ENCODE peak calls at places on chromosomes 4 and X, in five cellular contexts. G is mesenchymal stem cell, V is IMR-90, P is H1, N is H9. H is an unnamed sample.

GRCh38 chr4:156858071-156858470 is 113.5 kb downstream of the PDGFC start:
- DNase-seq in P (no peak), N (no peak), V (no peak), G (no peak), H (no peak)

GRCh38 chr4:152860057-152860456 is 76.1 kb upstream of the FHDC1 start:
- DNase-seq in V (no peak), N (no peak), G (no peak), P (no peak), H (no peak)

GRCh38 chr4:40323866-40324265 is 11.3 kb upstream of the CHRNA9 start:
- DNase-seq in G (no peak), V (no peak), P (no peak), N (no peak), H (no peak)

GRCh38 chr4:3421470-3421869 is 20.3 kb upstream of the HGFAC start:
- DNase-seq in N (no peak), P (no peak), G (no peak), V (no peak), H (no peak)

GRCh38 chr4:26252349-26252748 is 68.5 kb upstream of the RBPJ start:
- DNase-seq in N (no peak), G (peak; percentile 25), V (no peak), P (no peak), H (no peak)

GRCh38 chr4:174256277-174256713 is 27.2 kb downstream of the FBXO8 start:
- DNase-seq in G (peak; percentile 62), P (no peak), N (no peak), V (peak; percentile 63), H (no peak)

GRCh38 chr4:139454111-139454600 is at the start of gene RAB33B:
- DNase-seq in V (peak; percentile 86), P (no peak), N (no peak), G (peak; percentile 91), H (no peak)

GRCh38 chr4:11525085-11525484 is 96.4 kb upstream of the HS3ST1 start:
- DNase-seq in V (peak; percentile 10), G (peak; percentile 23), N (no peak), P (no peak), H (no peak)

GRCh38 chr4:124726269-124726668 is 13.7 kb upstream of the ANKRD50 start:
- DNase-seq in P (no peak), G (no peak), N (no peak), V (no peak), H (no peak)

GRCh38 chr4:85081196-85081595 is 114.7 kb upstream of the WDFY3 start:
- DNase-seq in V (no peak), N (no peak), G (no peak), P (no peak), H (no peak)

GRCh38 chr4:105843941-105844340 is 51.3 kb upstream of the NPNT start:
- DNase-seq in G (no peak), N (no peak), V (no peak), P (no peak), H (no peak)

GRCh38 chr4:53558981-53559620 is 32.2 kb downstream of the LNX1 start:
- DNase-seq in P (no peak), V (no peak), N (no peak), G (peak; percentile 22), H (no peak)

GRCh38 chrX:107715331-107716044 is 60.1 kb downstream of the TSC22D3 start:
- DNase-seq in G (peak; percentile 12), P (no peak), N (no peak), V (peak; percentile 23), H (no peak)

GRCh38 chr4:26937136-26937535 is 76.5 kb downstream of the STIM2 start:
- DNase-seq in V (no peak), G (no peak), P (no peak), N (no peak), H (no peak)

GRCh38 chr4:154164931-154165839 is 326.4 kb downstream of the DCHS2 start:
- DNase-seq in P (no peak), N (no peak), G (peak; percentile 98), V (peak; percentile 77), H (no peak)

GRCh38 chr4:17366496-17366895 is 145.4 kb downstream of the QDPR start:
- DNase-seq in V (no peak), P (no peak), N (no peak), G (no peak), H (no peak)

GRCh38 chr4:99276454-99276853 is 14.3 kb downstream of the ADH1A start:
- DNase-seq in G (no peak), P (no peak), V (no peak), N (no peak), H (no peak)

GRCh38 chr4:11529625-11530201 is 101.0 kb upstream of the HS3ST1 start:
- DNase-seq in N (no peak), V (peak; percentile 89), G (peak; percentile 93), P (no peak), H (no peak)

GRCh38 chrX:13955095-13955647 is 74.5 kb downstream of the GEMIN8 start:
- DNase-seq in P (no peak), N (no peak), V (no peak), G (no peak), H (no peak)

GRCh38 chr4:39750216-39750615 is 52.3 kb downstream of the UBE2K start:
- DNase-seq in V (no peak), N (no peak), G (no peak), P (no peak), H (no peak)

GRCh38 chr4:54593795-54594194 is 64.0 kb upstream of the KIT start:
- DNase-seq in V (no peak), G (peak; percentile 3), N (no peak), P (no peak), H (no peak)

GRCh38 chrX:120768681-120769080 is 107.0 kb downstream of the CT47B1 start:
- DNase-seq in V (peak; percentile 35), G (no peak), N (no peak), P (no peak), H (no peak)

GRCh38 chrX:30170900-30171299 is 44.5 kb upstream of the MAGEB2 start:
- DNase-seq in P (no peak), G (no peak), N (no peak), V (no peak), H (no peak)

GRCh38 chrX:51420610-51421009 is 75.8 kb downstream of the NUDT11 start:
- DNase-seq in P (no peak), G (peak; percentile 18), N (no peak), V (peak; percentile 45), H (peak; percentile 29)

GRCh38 chr4:144574004-144574403 is 72.0 kb upstream of the HHIP start:
- DNase-seq in N (no peak), V (no peak), P (no peak), G (no peak), H (no peak)

GRCh38 chrX:15882704-15883539 is 28.3 kb upstream of the AP1S2 start:
- DNase-seq in G (peak; percentile 6), N (no peak), V (peak; percentile 43), P (no peak), H (no peak)

GRCh38 chr4:119835511-119835910 is 206.9 kb upstream of the PDE5A start:
- DNase-seq in P (no peak), N (no peak), G (peak; percentile 86), V (peak; percentile 47), H (no peak)

GRCh38 chr4:54187148-54187547 is 41.9 kb upstream of the PDGFRA start:
- DNase-seq in N (no peak), P (no peak), G (no peak), V (no peak), H (no peak)

GRCh38 chrX:103774070-103774642 is 2.5 kb upstream of the PLP1 start:
- DNase-seq in G (peak; percentile 18), P (no peak), V (peak; percentile 52), N (peak; percentile 46), H (no peak)

GRCh38 chr4:1489639-1489995 is 83.4 kb upstream of the NKX1-1 start:
- DNase-seq in P (no peak), N (no peak), V (no peak), G (no peak), H (no peak)

GRCh38 chrX:103503853-103504207 is 15.5 kb downstream of the RAB40A start:
- DNase-seq in N (no peak), P (no peak), G (no peak), V (no peak), H (no peak)

DNA sequence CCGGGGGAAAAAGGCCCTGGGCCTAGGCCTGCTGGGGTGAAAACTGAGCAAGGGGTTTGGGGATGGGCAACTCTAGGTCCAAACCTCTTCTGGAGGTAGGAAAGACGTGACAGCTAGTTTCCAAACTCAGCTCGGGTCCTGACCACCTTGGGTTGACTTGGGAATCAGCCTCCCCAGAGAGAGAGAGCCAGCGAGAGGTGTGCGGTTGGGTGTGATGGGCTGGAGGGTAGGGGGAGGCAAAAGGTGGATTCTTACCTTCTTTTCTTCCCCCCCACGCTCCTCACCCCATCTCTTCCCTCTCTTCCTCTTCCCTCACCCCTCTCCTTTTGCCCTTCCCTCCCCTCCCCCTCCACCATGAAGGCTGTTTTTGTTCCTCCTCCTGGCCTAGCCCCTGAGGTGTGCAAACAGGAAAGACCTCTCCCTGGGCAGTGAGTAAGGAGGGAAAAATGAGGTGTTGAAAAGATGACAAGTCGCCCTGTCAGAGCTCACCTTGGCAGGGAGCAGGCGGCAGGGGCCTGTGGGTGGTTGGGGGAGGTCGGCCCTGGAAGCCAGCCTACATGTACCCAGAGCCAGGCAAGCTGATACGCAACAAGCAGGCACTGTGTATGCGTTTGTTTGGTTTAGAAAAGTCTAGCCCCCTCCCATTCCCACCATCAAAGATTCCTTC is 14.8 kb downstream of the PJA1 start:
- DNase-seq in V (no peak), P (no peak), N (no peak), G (no peak), H (no peak)
- H3K18ac ChIP-seq in V (no peak overlapping the region), P (peak overlapping the region; percentile 93), N (peak overlapping the region; percentile 5), G (no peak overlapping the region), H (peak overlapping the region; percentile 38)

GRCh38 chrX:111254896-111255693 is 15.2 kb downstream of the CAPN6 start:
- DNase-seq in G (no peak), N (no peak), V (no peak), P (no peak), H (no peak)
- H4K8ac ChIP-seq in G (no peak overlapping the region), N (no peak overlapping the region), V (no peak overlapping the region), P (no peak overlapping the region), H (no peak overlapping the region)

DNA sequence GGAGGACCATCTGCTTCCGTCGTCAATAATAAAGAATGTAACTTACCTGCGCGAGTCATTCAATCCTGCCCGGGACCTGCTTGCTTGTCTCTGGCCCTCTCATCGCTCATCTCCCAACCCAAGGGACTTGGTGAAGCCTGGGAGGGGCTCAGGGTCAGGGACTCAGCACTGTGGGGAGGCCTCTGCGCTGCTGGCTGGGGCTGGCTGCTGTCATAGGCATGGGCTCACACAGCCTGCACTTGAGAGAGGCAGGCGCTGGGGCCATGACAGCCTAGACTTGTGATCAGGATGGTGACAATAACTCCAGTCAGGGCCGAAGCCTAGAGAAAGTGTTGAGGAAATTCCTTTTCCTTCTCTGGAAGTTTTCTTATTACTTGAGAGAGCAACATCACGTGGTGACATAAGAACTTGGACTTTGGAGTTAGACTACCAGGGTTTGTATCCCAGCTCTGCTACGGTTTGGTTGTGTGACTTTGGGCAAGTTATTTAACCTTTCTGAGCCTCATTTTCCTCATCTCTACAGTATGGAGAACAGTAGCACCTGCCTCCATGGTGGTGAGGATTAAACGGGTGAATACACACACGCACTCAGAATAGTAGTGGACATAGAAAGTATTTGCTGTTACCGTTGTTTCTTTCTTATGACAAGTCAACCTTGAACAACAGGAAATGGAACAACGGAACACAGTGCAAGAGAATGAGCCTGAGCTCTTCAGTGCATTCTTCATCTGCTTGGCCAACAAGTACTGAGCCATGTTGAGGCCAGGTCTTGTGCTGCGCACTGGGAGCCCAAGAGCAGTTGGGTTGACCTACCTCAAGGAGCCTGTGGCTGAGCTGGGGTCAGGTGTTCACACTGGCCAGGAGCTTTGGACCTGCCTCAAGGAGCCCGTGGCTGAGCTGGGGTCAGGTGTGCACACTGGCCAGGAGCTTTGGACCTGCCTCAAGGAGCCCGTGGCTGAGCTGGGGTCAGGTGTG is 60.5 kb downstream of the TBC1D14 start:
- DNase-seq in P (no peak), N (no peak), G (no peak), V (no peak), H (no peak)
- H3K18ac ChIP-seq in P (no peak overlapping the region), N (no peak overlapping the region), G (no peak overlapping the region), V (no peak overlapping the region), H (no peak overlapping the region)

GRCh38 chrX:24063488-24063887 is 8.7 kb downstream of the EIF2S3 start:
- DNase-seq in G (no peak), N (no peak), V (no peak), P (no peak), H (no peak)
- H4K8ac ChIP-seq in G (no peak overlapping the region), N (no peak overlapping the region), V (no peak overlapping the region), P (no peak overlapping the region), H (no peak overlapping the region)